ENCODE peak calls at places on chromosome 3, in five cellular contexts. One of them, this sample, is unnamed.

GRCh38 chr3:187041362-187042061 is 97.8 kb downstream of the RPL39L start:
- DNase-seq in stomach: no peak
- DNase-seq in HCT116: no peak
- DNase-seq in endodermal cell: no peak
- DNase-seq in HFF-Myc: no peak
- DNase-seq in this sample: no peak

GRCh38 chr3:188157971-188158370 is 4.0 kb downstream of the LPP start:
- DNase-seq in stomach: no peak
- DNase-seq in HCT116: no peak
- DNase-seq in endodermal cell: no peak
- DNase-seq in HFF-Myc: no peak
- DNase-seq in this sample: no peak

GRCh38 chr3:20857636-20858035 is 671.6 kb upstream of the SGO1 start:
- DNase-seq in stomach: no peak
- DNase-seq in HCT116: no peak
- DNase-seq in endodermal cell: no peak
- DNase-seq in HFF-Myc: no peak
- DNase-seq in this sample: no peak

GRCh38 chr3:142944346-142944745 is 19.1 kb downstream of the PAQR9 start:
- DNase-seq in stomach: no peak
- DNase-seq in HCT116: no peak
- DNase-seq in endodermal cell: no peak
- DNase-seq in HFF-Myc: no peak
- DNase-seq in this sample: no peak

GRCh38 chr3:112734718-112735350 is 93.9 kb upstream of the CCDC80 start:
- DNase-seq in stomach: peak
- DNase-seq in HCT116: peak
- DNase-seq in endodermal cell: peak
- DNase-seq in HFF-Myc: peak
- DNase-seq in this sample: peak

GRCh38 chr3:133093366-133093765 is 55.2 kb downstream of the TMEM108 start:
- DNase-seq in stomach: no peak
- DNase-seq in HCT116: no peak
- DNase-seq in endodermal cell: no peak
- DNase-seq in HFF-Myc: no peak
- DNase-seq in this sample: no peak

GRCh38 chr3:185915642-185916041 is 22.2 kb downstream of the TRA2B start:
- DNase-seq in stomach: no peak
- DNase-seq in HCT116: no peak
- DNase-seq in endodermal cell: no peak
- DNase-seq in HFF-Myc: no peak
- DNase-seq in this sample: no peak

GRCh38 chr3:170391108-170391507 is 27.6 kb upstream of the CLDN11 start:
- DNase-seq in stomach: no peak
- DNase-seq in HCT116: no peak
- DNase-seq in endodermal cell: no peak
- DNase-seq in HFF-Myc: no peak
- DNase-seq in this sample: no peak

GRCh38 chr3:4744405-4745239 is 234.6 kb upstream of the BHLHE40 start:
- DNase-seq in stomach: no peak
- DNase-seq in HCT116: no peak
- DNase-seq in endodermal cell: no peak
- DNase-seq in HFF-Myc: no peak
- DNase-seq in this sample: peak

GRCh38 chr3:45832691-45833090 is 9.2 kb downstream of the LZTFL1 start:
- DNase-seq in stomach: no peak
- DNase-seq in HCT116: peak
- DNase-seq in endodermal cell: peak
- DNase-seq in HFF-Myc: no peak
- DNase-seq in this sample: peak

GRCh38 chr3:52670621-52671521 is 14.8 kb downstream of the PBRM1 start:
- DNase-seq in stomach: no peak
- DNase-seq in HCT116: peak
- DNase-seq in endodermal cell: no peak
- DNase-seq in HFF-Myc: peak
- DNase-seq in this sample: peak

GRCh38 chr3:51928438-51928837 is 13.3 kb downstream of the RRP9 start:
- DNase-seq in stomach: peak
- DNase-seq in HCT116: no peak
- DNase-seq in endodermal cell: no peak
- DNase-seq in HFF-Myc: no peak
- DNase-seq in this sample: no peak

GRCh38 chr3:124034016-124034808 is 42.3 kb upstream of the ROPN1 start:
- DNase-seq in stomach: no peak
- DNase-seq in HCT116: no peak
- DNase-seq in endodermal cell: peak
- DNase-seq in HFF-Myc: no peak
- DNase-seq in this sample: peak

GRCh38 chr3:121072128-121072527 is 164.1 kb downstream of the STXBP5L start:
- DNase-seq in stomach: no peak
- DNase-seq in HCT116: no peak
- DNase-seq in endodermal cell: no peak
- DNase-seq in HFF-Myc: no peak
- DNase-seq in this sample: no peak

GRCh38 chr3:58099850-58100249 is 91.6 kb downstream of the FLNB start:
- DNase-seq in stomach: no peak
- DNase-seq in HCT116: no peak
- DNase-seq in endodermal cell: no peak
- DNase-seq in HFF-Myc: no peak
- DNase-seq in this sample: no peak

GRCh38 chr3:194174407-194174806 is 38.5 kb downstream of the HES1 start:
- DNase-seq in stomach: no peak
- DNase-seq in HCT116: no peak
- DNase-seq in endodermal cell: no peak
- DNase-seq in HFF-Myc: no peak
- DNase-seq in this sample: no peak

GRCh38 chr3:66412176-66412887 is 88.5 kb downstream of the LRIG1 start:
- DNase-seq in stomach: no peak
- DNase-seq in HCT116: no peak
- DNase-seq in endodermal cell: peak
- DNase-seq in HFF-Myc: no peak
- DNase-seq in this sample: no peak

GRCh38 chr3:106428565-106428994 is 559.8 kb upstream of the CBLB start:
- DNase-seq in stomach: no peak
- DNase-seq in HCT116: no peak
- DNase-seq in endodermal cell: no peak
- DNase-seq in HFF-Myc: peak
- DNase-seq in this sample: peak

GRCh38 chr3:172159962-172160538 is 120.7 kb downstream of the FNDC3B start:
- DNase-seq in stomach: no peak
- DNase-seq in HCT116: no peak
- DNase-seq in endodermal cell: peak
- DNase-seq in HFF-Myc: no peak
- DNase-seq in this sample: peak

GRCh38 chr3:31027191-31027761 is 132.8 kb upstream of the GADL1 start:
- DNase-seq in stomach: no peak
- DNase-seq in HCT116: no peak
- DNase-seq in endodermal cell: no peak
- DNase-seq in HFF-Myc: no peak
- DNase-seq in this sample: no peak

GRCh38 chr3:125231895-125232294 is 19.3 kb upstream of the SLC12A8 start:
- DNase-seq in stomach: no peak
- DNase-seq in HCT116: no peak
- DNase-seq in endodermal cell: no peak
- DNase-seq in HFF-Myc: no peak
- DNase-seq in this sample: peak

GRCh38 chr3:65605876-65606432 is 432.8 kb downstream of the MAGI1 start:
- DNase-seq in stomach: no peak
- DNase-seq in HCT116: no peak
- DNase-seq in endodermal cell: no peak
- DNase-seq in HFF-Myc: no peak
- DNase-seq in this sample: peak

GRCh38 chr3:173510565-173510964 is 113.0 kb downstream of the NLGN1 start:
- DNase-seq in stomach: no peak
- DNase-seq in HCT116: no peak
- DNase-seq in endodermal cell: no peak
- DNase-seq in HFF-Myc: no peak
- DNase-seq in this sample: no peak

GRCh38 chr3:101643861-101644613 is 32.9 kb downstream of the ZBTB11 start:
- DNase-seq in stomach: no peak
- DNase-seq in HCT116: peak
- DNase-seq in endodermal cell: no peak
- DNase-seq in HFF-Myc: peak
- DNase-seq in this sample: peak

GRCh38 chr3:12470111-12470510 is 14.2 kb upstream of the TSEN2 start:
- DNase-seq in stomach: no peak
- DNase-seq in HCT116: no peak
- DNase-seq in endodermal cell: no peak
- DNase-seq in HFF-Myc: no peak
- DNase-seq in this sample: peak

GRCh38 chr3:52028572-52028971 is 27.8 kb downstream of the DUSP7 start:
- DNase-seq in stomach: no peak
- DNase-seq in HCT116: no peak
- DNase-seq in endodermal cell: no peak
- DNase-seq in HFF-Myc: no peak
- DNase-seq in this sample: peak

GRCh38 chr3:65582012-65582717 is 456.6 kb downstream of the MAGI1 start:
- DNase-seq in stomach: no peak
- DNase-seq in HCT116: no peak
- DNase-seq in endodermal cell: no peak
- DNase-seq in HFF-Myc: no peak
- DNase-seq in this sample: no peak

GRCh38 chr3:71753716-71754609 is at the start of gene GPR27:
- DNase-seq in stomach: no peak
- DNase-seq in HCT116: no peak
- DNase-seq in endodermal cell: peak
- DNase-seq in HFF-Myc: no peak
- DNase-seq in this sample: peak
- H3K4me3 ChIP-seq in stomach: peak
- H3K4me3 ChIP-seq in HCT116: no peak
- H3K4me3 ChIP-seq in endodermal cell: peak
- H3K4me3 ChIP-seq in HFF-Myc: no peak
- H3K4me3 ChIP-seq in this sample: no peak

GRCh38 chr3:85270488-85270887 is 311.7 kb downstream of the CADM2 start:
- DNase-seq in stomach: no peak
- DNase-seq in HCT116: no peak
- DNase-seq in endodermal cell: no peak
- DNase-seq in HFF-Myc: no peak
- DNase-seq in this sample: no peak
- TF ChIP-seq CTCF in stomach: no peak
- TF ChIP-seq CTCF in HCT116: no peak
- TF ChIP-seq CTCF in endodermal cell: no peak
- TF ChIP-seq CTCF in HFF-Myc: no peak
- TF ChIP-seq CTCF in this sample: no peak

GRCh38 chr3:24042879-24043567 is 97.9 kb downstream of the NR1D2 start:
- DNase-seq in stomach: no peak
- DNase-seq in HCT116: no peak
- DNase-seq in endodermal cell: no peak
- DNase-seq in HFF-Myc: no peak
- DNase-seq in this sample: no peak
- H3K4me3 ChIP-seq in stomach: no peak
- H3K4me3 ChIP-seq in HCT116: no peak
- H3K4me3 ChIP-seq in endodermal cell: no peak
- H3K4me3 ChIP-seq in HFF-Myc: no peak
- H3K4me3 ChIP-seq in this sample: no peak

DNA sequence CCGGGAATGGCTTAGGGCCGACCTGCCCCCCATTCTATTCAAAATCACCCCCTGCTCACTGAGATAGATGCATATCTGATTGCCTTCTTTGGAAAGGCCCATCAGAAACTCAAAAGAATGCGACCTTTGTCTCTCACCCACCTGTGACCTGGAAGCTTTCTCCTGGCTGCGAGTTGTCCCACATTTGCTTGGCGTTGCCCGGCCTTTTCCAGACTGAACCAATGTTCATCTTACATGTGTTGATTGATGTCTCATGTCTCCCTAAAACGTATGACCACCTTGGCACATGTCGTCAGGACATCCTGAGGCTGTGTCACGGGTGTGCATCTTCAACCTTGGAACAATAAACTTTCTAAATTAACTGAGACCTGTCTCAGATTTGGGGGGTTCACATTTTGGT is 3.4 kb upstream of the MUC20 start:
- DNase-seq in stomach: no peak
- DNase-seq in HCT116: no peak
- DNase-seq in endodermal cell: peak
- DNase-seq in HFF-Myc: no peak
- DNase-seq in this sample: no peak
- TF ChIP-seq CTCF in stomach: no peak
- TF ChIP-seq CTCF in HCT116: no peak
- TF ChIP-seq CTCF in endodermal cell: no peak
- TF ChIP-seq CTCF in HFF-Myc: no peak
- TF ChIP-seq CTCF in this sample: no peak

GRCh38 chr3:16148783-16149182 is 25.7 kb upstream of the GALNT15 start:
- DNase-seq in stomach: peak
- DNase-seq in HCT116: no peak
- DNase-seq in endodermal cell: no peak
- DNase-seq in HFF-Myc: peak
- DNase-seq in this sample: peak
- H3K4me3 ChIP-seq in stomach: no peak
- H3K4me3 ChIP-seq in HCT116: no peak
- H3K4me3 ChIP-seq in endodermal cell: no peak
- H3K4me3 ChIP-seq in HFF-Myc: no peak
- H3K4me3 ChIP-seq in this sample: no peak